ENCODE peak calls at places on chromosome 3, in nine cellular contexts. E is CD8-positive, alpha-beta memory T cell; F is kidney epithelial cell; V is neural progenitor cell; A is cardiac muscle cell; X is IMR-90; C is spleen; R is WERI-Rb-1; P is cardiac fibroblast. S is an unnamed sample.

GRCh38 chr3:42778644-42779043 is 5.6 kb upstream of the CCDC13 start:
- DNase-seq in E (no peak), F (no peak), V (no peak), A (no peak), X (peak; percentile 87), C (no peak), R (no peak), P (peak; percentile 77), S (no peak)

GRCh38 chr3:125072310-125072709 is 16.5 kb upstream of the HEG1 start:
- DNase-seq in E (no peak), F (no peak), V (no peak), A (no peak), X (peak; percentile 63), C (no peak), R (no peak), P (peak; percentile 45), S (no peak)

GRCh38 chr3:2978977-2979732 is 131.0 kb downstream of the IL5RA start:
- DNase-seq in E (no peak), F (no peak), V (no peak), A (no peak), X (no peak), C (no peak), R (no peak), P (no peak), S (no peak)

GRCh38 chr3:189652042-189652441 is 20.9 kb downstream of the TP63 start:
- DNase-seq in E (no peak), F (no peak), V (peak; percentile 53), A (peak; percentile 22), X (peak; percentile 30), C (no peak), R (peak; percentile 19), P (no peak), S (no peak)

GRCh38 chr3:23283625-23284024 is 80.5 kb downstream of the UBE2E2 start:
- DNase-seq in E (no peak), F (no peak), V (no peak), A (no peak), X (no peak), C (no peak), R (no peak), P (no peak), S (no peak)

GRCh38 chr3:186772886-186773417 is 10.4 kb upstream of the EIF4A2 start:
- DNase-seq in E (no peak), F (no peak), V (peak; percentile 19), A (no peak), X (no peak), C (peak; percentile 96), R (no peak), P (peak; percentile 47), S (peak; percentile 78)

GRCh38 chr3:17025594-17026139 is 140.9 kb downstream of the PLCL2 start:
- DNase-seq in E (no peak), F (no peak), V (no peak), A (no peak), X (no peak), C (no peak), R (no peak), P (no peak), S (no peak)

GRCh38 chr3:4814302-4814903 is 164.8 kb upstream of the BHLHE40 start:
- DNase-seq in E (no peak), F (no peak), V (no peak), A (no peak), X (no peak), C (peak; percentile 83), R (no peak), P (no peak), S (no peak)

GRCh38 chr3:45605569-45605968 is 11.0 kb downstream of the LIMD1 start:
- DNase-seq in E (no peak), F (no peak), V (no peak), A (no peak), X (no peak), C (no peak), R (no peak), P (no peak), S (no peak)

GRCh38 chr3:8607285-8608040 is 37.1 kb downstream of the SSUH2 start:
- DNase-seq in E (no peak), F (no peak), V (peak; percentile 77), A (peak; percentile 94), X (peak; percentile 78), C (no peak), R (peak; percentile 58), P (peak; percentile 94), S (no peak)

GRCh38 chr3:89375451-89375850 is 268.0 kb downstream of the EPHA3 start:
- DNase-seq in E (no peak), F (no peak), V (no peak), A (peak; percentile 59), X (no peak), C (no peak), R (no peak), P (no peak), S (no peak)

GRCh38 chr3:127103116-127103515 is 89.8 kb upstream of the PRR23E start:
- DNase-seq in E (no peak), F (no peak), V (peak; percentile 53), A (no peak), X (no peak), C (no peak), R (no peak), P (no peak), S (no peak)

GRCh38 chr3:120126016-120126415 is 31.8 kb upstream of the GSK3B start:
- DNase-seq in E (no peak), F (no peak), V (no peak), A (no peak), X (no peak), C (no peak), R (no peak), P (no peak), S (no peak)

GRCh38 chr3:30408105-30408557 is 198.3 kb upstream of the TGFBR2 start:
- DNase-seq in E (no peak), F (no peak), V (no peak), A (no peak), X (peak; percentile 61), C (no peak), R (no peak), P (no peak), S (no peak)

GRCh38 chr3:15636028-15636709 is 34.6 kb downstream of the BTD start:
- DNase-seq in E (no peak), F (no peak), V (no peak), A (no peak), X (peak; percentile 96), C (no peak), R (no peak), P (peak; percentile 90), S (no peak)

GRCh38 chr3:127951276-127951675 is 36.2 kb downstream of the KBTBD12 start:
- DNase-seq in E (no peak), F (peak; percentile 23), V (no peak), A (no peak), X (peak; percentile 54), C (no peak), R (no peak), P (peak; percentile 15), S (no peak)

GRCh38 chr3:13073042-13073906 is at the start of gene IQSEC1:
- DNase-seq in E (peak; percentile 56), F (no peak), V (peak; percentile 95), A (peak; percentile 62), X (peak; percentile 7), C (peak; percentile 94), R (no peak), P (peak; percentile 15), S (no peak)

GRCh38 chr3:69357196-69357595 is 28.7 kb downstream of the FRMD4B start:
- DNase-seq in E (no peak), F (no peak), V (no peak), A (no peak), X (no peak), C (no peak), R (no peak), P (no peak), S (no peak)

GRCh38 chr3:54939591-54940300 is 11.9 kb upstream of the LRTM1 start:
- DNase-seq in E (no peak), F (no peak), V (no peak), A (no peak), X (peak; percentile 60), C (no peak), R (no peak), P (no peak), S (no peak)

GRCh38 chr3:194596906-194597305 is 36.3 kb downstream of the TMEM44 start:
- DNase-seq in E (no peak), F (no peak), V (no peak), A (no peak), X (no peak), C (no peak), R (no peak), P (no peak), S (no peak)

GRCh38 chr3:196341142-196341541 is 3.0 kb upstream of the TM4SF19 start:
- DNase-seq in E (no peak), F (no peak), V (no peak), A (no peak), X (peak; percentile 72), C (no peak), R (no peak), P (peak; percentile 54), S (no peak)
- H3K4me3 ChIP-seq in E (no peak overlapping the region), F (no peak overlapping the region), V (no peak overlapping the region), A (no peak overlapping the region), X (no peak overlapping the region), C (no peak overlapping the region), R (no peak overlapping the region), P (no peak overlapping the region), S (no peak overlapping the region)

GRCh38 chr3:149658444-149659172 is 783 bp upstream of the WWTR1 start:
- DNase-seq in E (no peak), F (no peak), V (peak; percentile 74), A (peak; percentile 89), X (peak; percentile 86), C (peak; percentile 80), R (peak; percentile 19), P (peak; percentile 85), S (peak; percentile 96)
- H3K4me3 ChIP-seq in E (peak overlapping the region; percentile 49), F (peak overlapping the region; percentile 77), V (peak overlapping the region; percentile 63), A (peak overlapping the region; percentile 77), X (peak overlapping the region; percentile 70), C (peak overlapping the region; percentile 55), R (peak overlapping the region; percentile 17), P (peak overlapping the region; percentile 91), S (peak overlapping the region; percentile 81)

DNA sequence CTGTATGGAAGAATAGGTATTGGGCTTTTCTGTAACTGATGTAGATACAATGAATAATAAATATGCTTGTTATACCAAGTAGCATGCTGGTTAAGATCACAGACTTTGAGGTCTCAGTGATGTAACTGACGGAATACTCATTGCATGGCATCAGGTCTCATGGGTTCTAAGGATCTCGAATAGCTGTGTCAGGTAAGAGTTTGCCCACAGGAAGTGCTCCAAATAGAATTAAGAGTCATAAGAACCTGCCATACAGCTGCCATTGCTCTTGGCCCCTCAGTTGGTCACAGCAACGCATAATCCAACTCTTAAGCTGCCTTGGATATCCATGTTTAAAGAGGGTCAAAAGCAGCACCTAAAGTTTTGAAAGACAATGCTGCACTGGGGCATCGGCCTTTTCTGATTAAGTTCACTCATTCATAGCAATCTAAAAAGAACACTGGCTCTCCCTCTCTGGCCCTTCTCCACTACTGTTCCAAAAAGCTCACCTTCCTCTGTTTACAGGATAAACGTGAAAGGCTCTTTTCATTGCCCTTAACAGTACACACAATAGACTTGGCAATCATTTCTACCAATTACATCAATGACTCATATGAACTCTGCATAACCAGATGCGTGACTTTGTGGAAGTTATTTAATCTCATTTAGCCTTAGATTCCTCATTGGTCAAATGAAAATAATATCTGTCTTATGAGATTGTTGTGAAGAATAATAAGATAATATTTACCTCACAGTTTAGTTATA is 74.7 kb downstream of the ZBTB20 start:
- DNase-seq in E (no peak), F (no peak), V (no peak), A (no peak), X (peak; percentile 46), C (no peak), R (no peak), P (peak; percentile 62), S (no peak)
- H3K4me3 ChIP-seq in E (no peak overlapping the region), F (no peak overlapping the region), V (no peak overlapping the region), A (no peak overlapping the region), X (no peak overlapping the region), C (no peak overlapping the region), R (no peak overlapping the region), P (no peak overlapping the region), S (no peak overlapping the region)

GRCh38 chr3:196111939-196112386 is 30.1 kb upstream of the TFRC start:
- DNase-seq in E (peak; percentile 56), F (no peak), V (no peak), A (no peak), X (no peak), C (no peak), R (no peak), P (no peak), S (no peak)
- H3K4me3 ChIP-seq in E (no peak overlapping the region), F (no peak overlapping the region), V (no peak overlapping the region), A (no peak overlapping the region), X (no peak overlapping the region), C (no peak overlapping the region), R (no peak overlapping the region), P (no peak overlapping the region), S (no peak overlapping the region)

S was measured in sigmoid colon.